ENCODE peak calls at places on chromosome 17, in seven cellular contexts. H is H7; A is skeletal muscle cell; E is upper lobe of right lung; S is effector memory CD4-positive, alpha-beta T cell; P is fibroblast of pulmonary artery; Q is adipocyte. N is an unnamed sample.

GRCh38 chr17:7190276-7190917 is 11.2 kb upstream of the ASGR1 start:
- DNase-seq in H (peak), A (no peak), E (no peak), S (no peak), P (no peak), Q (no peak), N (no peak)

GRCh38 chr17:4708436-4708835 is 2.0 kb upstream of the ARRB2 start:
- DNase-seq in H (peak), A (no peak), E (no peak), S (peak), P (no peak), Q (no peak), N (no peak)

GRCh38 chr17:12928736-12929135 is 89.1 kb downstream of the ELAC2 start:
- DNase-seq in H (peak), A (no peak), E (no peak), S (no peak), P (no peak), Q (no peak), N (no peak)

GRCh38 chr17:57468932-57469775 is 212.8 kb downstream of the MSI2 start:
- DNase-seq in H (no peak), A (no peak), E (no peak), S (no peak), P (no peak), Q (no peak), N (no peak)

GRCh38 chr17:73462830-73463229 is 151.0 kb upstream of the CDC42EP4 start:
- DNase-seq in H (peak), A (no peak), E (no peak), S (no peak), P (no peak), Q (no peak), N (no peak)

GRCh38 chr17:21452377-21453143 is 76.4 kb downstream of the KCNJ12 start:
- DNase-seq in H (peak), A (peak), E (peak), S (no peak), P (peak), Q (peak), N (peak)

GRCh38 chr17:19663097-19663496 is 14.5 kb downstream of the ALDH3A2 start:
- DNase-seq in H (no peak), A (no peak), E (no peak), S (no peak), P (no peak), Q (no peak), N (no peak)

GRCh38 chr17:81386646-81387234 is 8.5 kb upstream of the BAHCC1 start:
- DNase-seq in H (peak), A (no peak), E (peak), S (no peak), P (no peak), Q (peak), N (no peak)

GRCh38 chr17:72884066-72884465 is 208.4 kb downstream of the SLC39A11 start:
- DNase-seq in H (no peak), A (no peak), E (peak), S (no peak), P (no peak), Q (no peak), N (no peak)

GRCh38 chr17:39979021-39979660 is 1.5 kb upstream of the PSMD3 start:
- DNase-seq in H (no peak), A (peak), E (no peak), S (no peak), P (peak), Q (peak), N (no peak)

GRCh38 chr17:46770818-46771600 is 47.5 kb downstream of the WNT3 start:
- DNase-seq in H (peak), A (no peak), E (peak), S (no peak), P (peak), Q (peak), N (no peak)

GRCh38 chr17:66290097-66290722 is 12.2 kb upstream of the PRKCA start:
- DNase-seq in H (no peak), A (no peak), E (no peak), S (no peak), P (no peak), Q (no peak), N (no peak)

GRCh38 chr17:65850486-65850885 is 289.0 kb upstream of the AXIN2 start:
- DNase-seq in H (no peak), A (peak), E (no peak), S (no peak), P (peak), Q (peak), N (no peak)

GRCh38 chr17:33299115-33299514 is 6.0 kb upstream of the ASIC2 start:
- DNase-seq in H (no peak), A (no peak), E (no peak), S (no peak), P (no peak), Q (no peak), N (no peak)

GRCh38 chr17:58329035-58329807 is 626 bp upstream of the TSPOAP1 start:
- DNase-seq in H (peak), A (no peak), E (peak), S (peak), P (no peak), Q (no peak), N (no peak)

GRCh38 chr17:57557793-57558681 is 187.1 kb downstream of the CCDC182 start:
- DNase-seq in H (no peak), A (no peak), E (no peak), S (no peak), P (peak), Q (peak), N (no peak)

GRCh38 chr17:34567665-34568064 is 11.7 kb upstream of the TMEM132E start:
- DNase-seq in H (peak), A (no peak), E (no peak), S (no peak), P (no peak), Q (no peak), N (no peak)

GRCh38 chr17:64385187-64386083 is 5.2 kb downstream of the PECAM1 start:
- DNase-seq in H (no peak), A (peak), E (peak), S (no peak), P (peak), Q (peak), N (peak)

GRCh38 chr17:8173056-8173870 is 2.9 kb downstream of the TMEM107 start:
- DNase-seq in H (peak), A (peak), E (peak), S (peak), P (peak), Q (peak), N (peak)

GRCh38 chr17:20114466-20114865 is 105.3 kb downstream of the SPECC1 start:
- DNase-seq in H (no peak), A (peak), E (no peak), S (no peak), P (no peak), Q (no peak), N (no peak)

GRCh38 chr17:46088595-46088994 is 89.5 kb downstream of the STH start:
- DNase-seq in H (no peak), A (no peak), E (no peak), S (no peak), P (no peak), Q (no peak), N (no peak)

GRCh38 chr17:74873874-74874614 is 1.2 kb upstream of the FDXR start:
- DNase-seq in H (peak), A (no peak), E (no peak), S (no peak), P (peak), Q (no peak), N (no peak)

GRCh38 chr17:45410144-45411091 is 22.3 kb downstream of the ARHGAP27 start:
- DNase-seq in H (peak), A (no peak), E (no peak), S (peak), P (no peak), Q (no peak), N (no peak)

GRCh38 chr17:43574896-43575525 is 28.9 kb upstream of the ETV4 start:
- DNase-seq in H (no peak), A (no peak), E (no peak), S (no peak), P (no peak), Q (no peak), N (no peak)

GRCh38 chr17:29622337-29623282 is at the start of gene CORO6:
- DNase-seq in H (peak), A (no peak), E (peak), S (peak), P (peak), Q (peak), N (peak)

GRCh38 chr17:8986295-8986694 is 20.8 kb upstream of the PIK3R5 start:
- DNase-seq in H (no peak), A (no peak), E (no peak), S (no peak), P (no peak), Q (no peak), N (no peak)

GRCh38 chr17:81566461-81567126 is 14.4 kb upstream of the FAAP100 start:
- DNase-seq in H (no peak), A (peak), E (no peak), S (no peak), P (peak), Q (peak), N (peak)

GRCh38 chr17:74768069-74768762 is 7.9 kb downstream of the NAT9 start:
- DNase-seq in H (no peak), A (no peak), E (peak), S (no peak), P (peak), Q (no peak), N (peak)

GRCh38 chr17:15966183-15966878 is 21.4 kb downstream of the ADORA2B start:
- DNase-seq in H (peak), A (no peak), E (peak), S (no peak), P (no peak), Q (no peak), N (peak)

GRCh38 chr17:59357929-59358328 is 26.5 kb downstream of the YPEL2 start:
- DNase-seq in H (no peak), A (peak), E (no peak), S (no peak), P (peak), Q (peak), N (no peak)

GRCh38 chr17:71407972-71408371 is 712.8 kb upstream of the SOX9 start:
- DNase-seq in H (no peak), A (no peak), E (no peak), S (no peak), P (no peak), Q (no peak), N (no peak)

GRCh38 chr17:21239680-21240374 is 13.4 kb downstream of the NATD1 start:
- DNase-seq in H (peak), A (no peak), E (no peak), S (no peak), P (peak), Q (peak), N (no peak)

GRCh38 chr17:67165201-67165600 is 79.8 kb downstream of the HELZ start:
- DNase-seq in H (no peak), A (no peak), E (no peak), S (no peak), P (no peak), Q (no peak), N (peak)

GRCh38 chr17:45700171-45701090 is 83.7 kb upstream of the CRHR1 start:
- DNase-seq in H (no peak), A (no peak), E (no peak), S (no peak), P (no peak), Q (no peak), N (no peak)

GRCh38 chr17:30236807-30237206 is 1.3 kb upstream of the SLC6A4 start:
- DNase-seq in H (peak), A (no peak), E (peak), S (no peak), P (peak), Q (peak), N (no peak)

DNA sequence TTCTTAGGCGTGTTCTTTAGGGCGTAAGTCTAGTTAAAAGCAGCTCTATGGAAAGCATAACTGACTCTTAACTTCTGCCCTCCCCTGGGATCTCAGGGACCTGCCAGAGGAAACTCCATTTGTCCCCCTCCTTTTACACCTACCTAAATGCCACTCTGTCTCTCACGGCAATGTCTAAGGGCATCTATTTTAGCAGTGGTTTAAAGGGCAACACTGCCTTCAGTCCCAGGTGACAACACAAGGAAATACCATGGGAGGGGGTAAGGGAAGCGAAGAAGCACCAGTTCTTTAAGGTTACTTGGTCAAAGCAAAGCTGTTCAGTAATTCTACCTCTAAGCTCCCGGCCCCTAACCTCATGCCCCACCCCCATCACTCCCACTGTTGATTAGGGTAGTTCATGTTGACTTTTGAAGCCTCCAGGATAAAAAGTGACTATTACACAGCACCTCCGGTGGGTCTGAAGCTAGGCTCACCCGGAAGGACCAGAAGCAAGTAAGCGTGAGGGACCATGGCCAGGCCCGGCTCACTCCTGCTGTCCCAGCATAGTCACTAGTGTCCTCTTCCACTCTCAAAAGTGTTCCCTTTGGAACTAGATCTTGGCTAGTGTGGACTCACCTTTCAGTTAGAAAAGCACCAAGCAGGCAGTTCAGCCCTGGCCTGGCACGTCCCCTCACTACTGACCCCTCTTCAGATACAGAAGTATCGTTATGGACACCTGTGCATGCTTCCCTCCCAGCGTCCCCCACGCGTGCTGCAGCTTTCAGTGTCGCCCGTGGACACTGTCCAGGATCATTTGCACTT is 47.0 kb downstream of the CYTH1 start:
- DNase-seq in H (no peak), A (no peak), E (no peak), S (no peak), P (no peak), Q (no peak), N (no peak)
- H3K4me3 ChIP-seq in H (no peak), A (no peak), E (peak), S (peak), P (no peak), Q (peak), N (no peak)

DNA sequence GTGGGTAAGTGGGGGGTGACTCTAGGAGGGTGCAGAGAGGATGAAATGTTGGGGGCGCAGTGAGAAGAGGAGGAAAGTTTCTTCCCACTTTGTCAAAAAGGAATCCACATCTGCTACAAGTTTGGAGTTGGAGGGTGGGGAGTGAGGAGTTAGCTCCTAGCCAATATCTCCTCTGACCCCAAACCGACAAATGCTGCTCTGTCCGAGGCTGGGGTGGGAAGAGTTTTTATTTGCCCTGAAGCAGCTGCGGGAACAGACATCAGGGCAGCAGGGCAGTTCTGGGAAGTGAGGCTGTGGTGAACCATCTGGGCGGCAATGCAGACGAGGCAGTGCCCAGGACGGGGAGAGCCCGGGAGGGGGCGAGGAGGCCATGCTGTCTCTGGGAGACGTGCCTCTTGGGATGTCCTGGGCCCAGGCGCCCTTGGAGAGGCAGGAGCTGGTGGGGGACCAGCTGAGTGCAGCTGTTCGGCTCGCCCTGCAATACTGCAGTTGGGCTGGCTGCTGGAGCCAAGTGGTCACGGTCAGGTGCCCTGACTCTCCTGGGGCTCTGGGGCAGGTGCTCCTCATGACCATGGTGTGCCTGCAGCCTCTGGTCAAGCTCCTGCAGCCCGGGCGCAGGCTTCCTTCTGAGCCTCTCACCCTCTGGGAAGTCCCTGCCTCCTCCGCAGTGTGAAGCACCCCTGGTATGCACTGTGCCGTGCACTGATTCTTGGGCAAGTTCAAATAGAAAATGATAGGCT is 6.4 kb upstream of the SOCS3 start:
- DNase-seq in H (peak), A (no peak), E (peak), S (no peak), P (no peak), Q (no peak), N (no peak)
- H3K4me3 ChIP-seq in H (no peak), A (no peak), E (no peak), S (no peak), P (no peak), Q (no peak), N (no peak)

DNA sequence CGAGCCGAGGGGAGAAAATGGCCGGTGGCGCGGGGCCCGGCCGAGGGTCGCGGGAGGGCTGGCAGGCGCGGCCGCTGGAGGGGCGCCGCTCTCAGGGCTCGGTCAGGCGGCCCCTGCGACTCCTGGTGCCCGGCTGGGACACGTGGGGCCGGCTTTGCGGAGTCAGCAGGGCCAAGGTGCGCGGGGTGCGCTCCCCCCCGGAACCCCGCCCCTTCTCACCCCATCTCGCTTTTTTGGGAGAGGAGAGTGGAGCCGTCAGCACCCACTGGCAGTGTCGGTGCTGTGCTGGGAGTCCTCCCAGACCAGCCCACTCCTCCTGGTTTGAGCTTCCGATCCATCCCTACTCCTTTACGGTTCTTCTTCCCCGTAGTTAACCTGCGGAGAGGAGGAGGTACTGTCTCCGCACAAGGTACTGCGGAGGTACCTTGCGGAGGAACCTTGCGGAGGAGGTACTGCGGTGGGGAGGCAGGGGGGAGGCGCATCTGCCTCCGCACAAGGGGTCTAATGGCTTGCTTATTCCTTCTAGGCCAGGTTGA is 19.0 kb upstream of the CBX8 start:
- DNase-seq in H (peak), A (no peak), E (no peak), S (no peak), P (no peak), Q (no peak), N (no peak)
- H3K4me3 ChIP-seq in H (no peak), A (no peak), E (no peak), S (no peak), P (no peak), Q (no peak), N (no peak)

DNA sequence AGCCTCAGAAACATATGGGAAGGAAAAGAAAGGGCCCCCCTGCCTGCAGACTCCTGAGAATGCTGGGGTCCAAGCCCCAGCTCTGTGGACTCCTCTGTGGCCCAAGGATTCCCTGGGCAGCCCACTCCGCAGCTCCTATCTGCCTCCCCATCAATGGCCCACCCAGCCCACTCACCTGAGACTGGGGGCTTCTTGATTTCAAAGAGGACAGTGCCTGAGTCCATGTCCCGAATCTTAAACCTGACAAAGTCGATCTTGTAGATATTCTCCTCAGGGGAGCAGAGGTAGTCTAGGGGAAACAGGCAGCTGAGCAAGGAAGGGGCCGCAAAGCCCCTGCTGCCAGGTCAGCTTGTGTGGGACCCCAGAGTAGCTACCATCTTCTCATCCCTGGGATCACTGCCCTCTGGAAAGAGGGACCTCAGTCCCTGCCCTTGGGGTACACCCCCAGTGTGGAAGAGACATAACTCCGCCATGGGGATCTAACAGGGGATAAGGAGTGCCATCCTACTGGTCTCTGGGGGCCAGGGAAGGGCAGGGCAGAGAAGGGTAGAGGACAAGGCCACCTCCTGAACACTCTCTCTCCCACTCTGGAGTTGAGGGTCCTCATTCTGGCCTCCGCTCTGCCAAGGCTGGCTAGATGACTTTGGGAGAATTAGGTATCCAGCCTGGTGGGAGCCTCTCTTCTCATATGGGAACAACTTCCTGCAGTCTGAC is 3.9 kb downstream of the UNC119 start:
- DNase-seq in H (no peak), A (no peak), E (no peak), S (no peak), P (no peak), Q (no peak), N (no peak)
- H3K4me3 ChIP-seq in H (no peak), A (no peak), E (no peak), S (no peak), P (no peak), Q (no peak), N (no peak)

GRCh38 chr17:897970-898619 is 81.5 kb downstream of the NXN start:
- DNase-seq in H (no peak), A (no peak), E (no peak), S (no peak), P (no peak), Q (no peak), N (no peak)

GRCh38 chr17:901964-902363 is 77.6 kb downstream of the NXN start:
- DNase-seq in H (no peak), A (no peak), E (no peak), S (no peak), P (no peak), Q (no peak), N (no peak)

GRCh38 chr17:907725-908124 is 71.9 kb downstream of the NXN start:
- DNase-seq in H (no peak), A (no peak), E (no peak), S (no peak), P (no peak), Q (no peak), N (no peak)

GRCh38 chr17:900336-900735 is 79.2 kb downstream of the NXN start:
- DNase-seq in H (no peak), A (no peak), E (no peak), S (no peak), P (no peak), Q (no peak), N (no peak)

GRCh38 chr17:902463-902862 is 77.1 kb downstream of the NXN start:
- DNase-seq in H (no peak), A (no peak), E (no peak), S (no peak), P (no peak), Q (no peak), N (no peak)
- H3K4me3 ChIP-seq in H (no peak), A (no peak), E (no peak), S (no peak), P (no peak), Q (no peak), N (no peak)

DNA sequence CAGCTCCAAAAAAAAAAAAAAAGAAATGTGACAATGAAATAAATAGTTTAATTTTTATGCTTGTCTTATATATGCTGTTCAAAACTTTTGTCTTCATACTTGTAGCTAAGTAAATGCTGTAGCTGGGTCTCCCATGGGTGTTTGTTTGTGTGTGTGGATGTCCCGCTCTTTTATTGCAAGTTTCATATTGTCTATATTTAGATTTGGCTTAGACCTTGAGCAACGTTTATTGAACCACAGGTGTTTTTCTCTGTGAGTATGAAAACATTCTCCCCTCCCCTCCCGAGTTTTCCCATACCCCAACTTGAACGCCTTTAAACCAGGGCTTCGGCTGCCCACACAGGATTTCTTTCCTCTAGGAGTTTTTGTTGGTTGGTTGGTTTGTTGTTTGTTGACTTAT is 45.2 kb downstream of the MFSD11 start:
- DNase-seq in H (no peak), A (no peak), E (no peak), S (no peak), P (no peak), Q (no peak), N (no peak)
- H3K4me3 ChIP-seq in H (no peak), A (no peak), E (no peak), S (no peak), P (no peak), Q (no peak), N (no peak)